ENCODE peak calls at places on chromosomes 13 and 19, in nine cellular contexts. H, C, X, O, L, B, Z, F and Y are unnamed samples.
A peak's percentile ranks its signal among the peaks of the same experiment; 100 is the strongest.

GRCh38 chr13:99050983-99051488 is 73.2 kb upstream of the DOCK9 start:
- DNase-seq in L (no peak), H (no peak), O (no peak), X (no peak), F (no peak), C (no peak), B (no peak), Z (no peak), Y (no peak)

GRCh38 chr19:10655457-10656312 is 1.5 kb downstream of the ILF3 start:
- DNase-seq in L (no peak), Z (no peak), C (no peak), B (peak; percentile 29), X (no peak), O (no peak), F (no peak), H (no peak), Y (no peak)

GRCh38 chr19:40285353-40286234 is 449 bp upstream of the AKT2 start:
- DNase-seq in L (peak; percentile 96), B (peak; percentile 99), X (peak; percentile 94), O (peak; percentile 99), C (peak; percentile 99), Z (peak; percentile 95), H (peak; percentile 97), F (peak; percentile 99), Y (peak; percentile 84)

GRCh38 chr19:29665826-29666633 is 769 bp downstream of the PLEKHF1 start:
- DNase-seq in Z (no peak), X (no peak), F (no peak), O (peak; percentile 69), C (peak; percentile 52), B (peak; percentile 36), L (no peak), H (no peak), Y (no peak)

GRCh38 chr13:49877629-49878218 is 58.4 kb downstream of the SPRYD7 start:
- DNase-seq in Z (no peak), C (no peak), O (no peak), X (no peak), F (no peak), B (no peak), H (no peak), L (no peak), Y (no peak)

GRCh38 chr19:33392341-33393285 is 19.1 kb downstream of the CEBPG start:
- DNase-seq in F (no peak), H (no peak), B (no peak), L (no peak), O (no peak), X (no peak), C (no peak), Z (no peak), Y (no peak)

GRCh38 chr13:107590556-107590955 is 624.8 kb downstream of the LIG4 start:
- DNase-seq in B (no peak), C (no peak), X (no peak), H (no peak), F (no peak), L (no peak), Z (no peak), O (no peak), Y (no peak)

GRCh38 chr19:42092350-42092749 is 16.4 kb downstream of the ZNF574 start:
- DNase-seq in L (no peak), H (peak; percentile 23), C (no peak), Z (peak; percentile 33), X (no peak), F (no peak), B (peak; percentile 39), O (no peak), Y (peak; percentile 64)

GRCh38 chr13:24694907-24695306 is 14.7 kb downstream of the ATP12A start:
- DNase-seq in B (no peak), Z (no peak), X (no peak), C (no peak), O (no peak), H (no peak), F (no peak), L (no peak), Y (no peak)

GRCh38 chr19:2478324-2478755 is 2.4 kb downstream of the GADD45B start:
- DNase-seq in Z (peak; percentile 43), C (peak; percentile 60), H (no peak), L (peak; percentile 20), B (peak; percentile 46), F (peak; percentile 74), O (peak; percentile 42), X (no peak), Y (peak; percentile 71)

GRCh38 chr19:41616785-41617621 is 9.9 kb downstream of the CEACAM4 start:
- DNase-seq in B (peak; percentile 32), C (no peak), F (no peak), L (no peak), Z (no peak), O (peak; percentile 14), H (no peak), X (no peak), Y (no peak)

GRCh38 chr19:11091343-11092153 is 2.3 kb downstream of the LDLR start:
- DNase-seq in B (peak; percentile 79), H (no peak), C (peak; percentile 38), X (no peak), O (peak; percentile 57), F (peak; percentile 61), L (peak; percentile 48), Z (peak; percentile 40), Y (peak; percentile 81)

GRCh38 chr13:42769650-42770049 is 11.7 kb upstream of the FAM216B start:
- DNase-seq in X (no peak), F (no peak), L (no peak), B (no peak), Z (no peak), C (no peak), O (no peak), H (no peak), Y (no peak)

GRCh38 chr13:45721203-45721731 is 19.1 kb downstream of the CBY2 start:
- DNase-seq in F (no peak), B (no peak), C (no peak), X (no peak), Z (no peak), L (no peak), O (no peak), H (no peak), Y (no peak)

GRCh38 chr13:46170687-46171086 is 11.3 kb downstream of the LCP1 start:
- DNase-seq in X (no peak), L (no peak), H (no peak), B (no peak), O (no peak), C (no peak), F (no peak), Z (no peak), Y (no peak)

GRCh38 chr19:44951179-44952159 is 3.7 kb upstream of the CLPTM1 start:
- DNase-seq in Z (peak; percentile 52), B (peak; percentile 73), O (peak; percentile 63), C (peak; percentile 74), L (peak; percentile 21), H (peak; percentile 49), X (peak; percentile 13), F (peak; percentile 82), Y (peak; percentile 70)